ENCODE peak calls at places on chromosomes 13 and 19, in seven cellular contexts. I, O, H, S, K, Z and B are unnamed samples.

GRCh38 chr19:46859637-46860124 is 1.1 kb upstream of the ARHGAP35 start:
- DNase-seq in I (peak), O (no peak), H (no peak), S (no peak), K (no peak), Z (no peak), B (no peak)

GRCh38 chr19:35247526-35248309 is 1.1 kb upstream of the LSR start:
- DNase-seq in I (no peak), O (no peak), H (no peak), S (peak), K (peak), Z (peak), B (peak)

GRCh38 chr13:28657784-28658538 is 969 bp upstream of the POMP start:
- DNase-seq in I (no peak), O (no peak), H (no peak), S (peak), K (no peak), Z (no peak), B (no peak)

GRCh38 chr13:112124100-112124499 is 57.2 kb downstream of the SOX1 start:
- DNase-seq in I (no peak), O (no peak), H (no peak), S (no peak), K (no peak), Z (no peak), B (no peak)

GRCh38 chr19:45595814-45596213 is 6.2 kb downstream of the GPR4 start:
- DNase-seq in I (no peak), O (no peak), H (no peak), S (no peak), K (no peak), Z (no peak), B (no peak)

GRCh38 chr13:20177049-20177831 is 15.5 kb downstream of the GJB2 start:
- DNase-seq in I (no peak), O (no peak), H (no peak), S (no peak), K (no peak), Z (no peak), B (peak)

GRCh38 chr19:28960986-28961705 is 251.8 kb downstream of the UQCRFS1 start:
- DNase-seq in I (peak), O (no peak), H (no peak), S (no peak), K (no peak), Z (no peak), B (no peak)

GRCh38 chr13:110442946-110443632 is 118.4 kb downstream of the RAB20 start:
- DNase-seq in I (peak), O (no peak), H (no peak), S (no peak), K (no peak), Z (no peak), B (no peak)

GRCh38 chr13:78131811-78132210 is 213.2 kb upstream of the EDNRB start:
- DNase-seq in I (no peak), O (no peak), H (no peak), S (no peak), K (no peak), Z (no peak), B (no peak)